ENCODE peak calls at places on chromosomes 1 and 21, in five cellular contexts. One of them, this sample, is unnamed.

GRCh38 chr21:33884361-33885157 is 31.0 kb downstream of the ATP5PO start:
- DNase-seq in T-helper 1 cell: no peak
- DNase-seq in OCI-M1: no peak
- DNase-seq in tibial nerve: no peak
- DNase-seq in amniotic stem cell: peak
- DNase-seq in this sample: no peak

GRCh38 chr1:234134878-234135277 is 230.4 kb downstream of the SLC35F3 start:
- DNase-seq in amniotic stem cell: no peak
- DNase-seq in OCI-M1: no peak
- DNase-seq in tibial nerve: no peak
- DNase-seq in T-helper 1 cell: no peak
- DNase-seq in this sample: no peak

GRCh38 chr1:219876798-219877209 is 51.6 kb downstream of the SLC30A10 start:
- DNase-seq in T-helper 1 cell: no peak
- DNase-seq in tibial nerve: no peak
- DNase-seq in amniotic stem cell: no peak
- DNase-seq in OCI-M1: peak
- DNase-seq in this sample: peak

GRCh38 chr21:46116189-46116845 is 18.4 kb downstream of the COL6A2 start:
- DNase-seq in OCI-M1: no peak
- DNase-seq in amniotic stem cell: no peak
- DNase-seq in tibial nerve: no peak
- DNase-seq in T-helper 1 cell: no peak
- DNase-seq in this sample: no peak

GRCh38 chr1:19260211-19261138 is 8.9 kb downstream of the MRTO4 start:
- DNase-seq in T-helper 1 cell: no peak
- DNase-seq in tibial nerve: no peak
- DNase-seq in amniotic stem cell: peak
- DNase-seq in OCI-M1: no peak
- DNase-seq in this sample: peak

GRCh38 chr21:42939581-42940413 is 14.4 kb upstream of the ERVH48-1 start:
- DNase-seq in amniotic stem cell: peak
- DNase-seq in T-helper 1 cell: no peak
- DNase-seq in tibial nerve: peak
- DNase-seq in OCI-M1: no peak
- DNase-seq in this sample: no peak

GRCh38 chr21:41932191-41932575 is 21.6 kb downstream of the C2CD2 start:
- DNase-seq in tibial nerve: no peak
- DNase-seq in OCI-M1: no peak
- DNase-seq in amniotic stem cell: no peak
- DNase-seq in T-helper 1 cell: no peak
- DNase-seq in this sample: peak

GRCh38 chr1:75092141-75092540 is 42.0 kb upstream of the LHX8 start:
- DNase-seq in T-helper 1 cell: no peak
- DNase-seq in amniotic stem cell: no peak
- DNase-seq in OCI-M1: no peak
- DNase-seq in tibial nerve: no peak
- DNase-seq in this sample: no peak

GRCh38 chr1:7366955-7367665 is 404.0 kb upstream of the VAMP3 start:
- DNase-seq in tibial nerve: no peak
- DNase-seq in OCI-M1: no peak
- DNase-seq in amniotic stem cell: no peak
- DNase-seq in T-helper 1 cell: no peak
- DNase-seq in this sample: no peak

GRCh38 chr1:178004926-178005391 is 35.1 kb upstream of the SEC16B start:
- DNase-seq in amniotic stem cell: no peak
- DNase-seq in T-helper 1 cell: no peak
- DNase-seq in tibial nerve: no peak
- DNase-seq in OCI-M1: no peak
- DNase-seq in this sample: no peak